ENCODE peak calls at places on chromosome 5, in seven cellular contexts. H is CD8-positive, alpha-beta T cell; B is astrocyte of the hippocampus; G is H4; C is GM12892; V is GM19239; D is Right ventricle myocardium superior. J is an unnamed sample.

GRCh38 chr5:23208959-23209431 is 298.4 kb upstream of the PRDM9 start:
- DNase-seq in D (no peak), V (peak), C (peak), G (peak), H (no peak), B (peak), J (peak)

GRCh38 chr5:55633574-55634203 is 78.4 kb downstream of the SLC38A9 start:
- DNase-seq in G (peak), H (no peak), C (no peak), B (peak), D (peak), V (no peak), J (no peak)

GRCh38 chr5:132253008-132253441 is 4.5 kb upstream of the PDLIM4 start:
- DNase-seq in C (no peak), B (no peak), G (no peak), D (no peak), V (no peak), H (no peak), J (no peak)

GRCh38 chr5:6713274-6714181 is at the start of gene TENT4A:
- DNase-seq in D (peak), B (peak), H (no peak), C (no peak), V (no peak), G (no peak), J (no peak)

GRCh38 chr5:55450050-55450765 is 84.6 kb downstream of the PLPP1 start:
- DNase-seq in B (peak), D (no peak), H (no peak), C (no peak), G (no peak), V (no peak), J (no peak)

GRCh38 chr5:59380350-59380951 is 513.1 kb downstream of the PDE4D start:
- DNase-seq in V (no peak), H (no peak), B (peak), D (no peak), C (no peak), G (peak), J (peak)

GRCh38 chr5:312845-313244 is 8.7 kb upstream of the AHRR start:
- DNase-seq in B (no peak), C (no peak), V (no peak), G (no peak), D (peak), H (no peak), J (no peak)

GRCh38 chr5:1725641-1726468 is 73.8 kb downstream of the MRPL36 start:
- DNase-seq in H (no peak), G (no peak), C (no peak), D (no peak), V (no peak), B (no peak), J (no peak)

GRCh38 chr5:64206653-64207052 is 41.0 kb downstream of the RNF180 start:
- DNase-seq in G (no peak), C (no peak), D (no peak), V (no peak), H (no peak), B (peak), J (peak)

GRCh38 chr5:38845555-38846378 is at the start of gene OSMR:
- DNase-seq in G (peak), V (no peak), D (peak), C (no peak), H (no peak), B (peak), J (peak)

GRCh38 chr5:30113542-30113941 is 1079.9 kb upstream of the CDH6 start:
- DNase-seq in G (no peak), C (no peak), V (no peak), B (no peak), H (no peak), D (no peak), J (no peak)

GRCh38 chr5:60503771-60504170 is 196.2 kb downstream of the DEPDC1B start:
- DNase-seq in B (no peak), V (no peak), H (no peak), G (no peak), C (no peak), D (no peak), J (no peak)

GRCh38 chr5:111251941-111252340 is 27.8 kb downstream of the CAMK4 start:
- DNase-seq in D (no peak), G (no peak), C (no peak), B (no peak), V (no peak), H (no peak), J (no peak)

GRCh38 chr5:54087436-54087835 is 222.9 kb downstream of the ARL15 start:
- DNase-seq in C (no peak), G (peak), V (no peak), D (no peak), H (no peak), B (peak), J (peak)

GRCh38 chr5:55850839-55851674 is at the start of gene IL31RA:
- DNase-seq in D (no peak), B (peak), C (no peak), V (no peak), H (no peak), G (peak), J (peak)

GRCh38 chr5:151221574-151221973 is 2.3 kb downstream of the CCDC69 start:
- DNase-seq in G (no peak), D (no peak), B (no peak), V (no peak), H (no peak), C (no peak), J (no peak)

GRCh38 chr5:98755406-98755805 is 18.1 kb upstream of the RGMB start:
- DNase-seq in V (no peak), C (no peak), D (no peak), H (no peak), B (peak), G (no peak), J (no peak)

GRCh38 chr5:94228791-94229190 is 389.6 kb downstream of the KIAA0825 start:
- DNase-seq in B (no peak), V (no peak), D (no peak), C (no peak), G (no peak), H (no peak), J (no peak)

GRCh38 chr5:1526151-1526631 is 2.4 kb upstream of the LPCAT1 start:
- DNase-seq in H (no peak), C (no peak), V (no peak), D (no peak), B (no peak), G (no peak), J (no peak)

GRCh38 chr5:107514305-107514704 is 156.4 kb downstream of the EFNA5 start:
- DNase-seq in B (peak), V (no peak), H (no peak), D (no peak), C (no peak), G (no peak), J (peak)

GRCh38 chr5:179827684-179828083 is 7.0 kb downstream of the SQSTM1 start:
- DNase-seq in D (peak), H (no peak), C (no peak), V (no peak), G (no peak), B (peak), J (peak)